ENCODE peak calls at places on chromosomes 2 and 18, in five cellular contexts. I is fibroblast of lung, J is astrocyte of the spinal cord, X is endothelial cell, O is GM12865. Z is an unnamed sample.

GRCh38 chr2:74763962-74764428 is 69.9 kb upstream of the HK2 start:
- DNase-seq in J (no peak), X (no peak), O (no peak), I (no peak), Z (peak)

GRCh38 chr2:59312967-59313943 is 1072.1 kb upstream of the FANCL start:
- DNase-seq in O (no peak), I (no peak), J (no peak), X (no peak), Z (no peak)

GRCh38 chr2:69081757-69082156 is 68.8 kb downstream of the ANTXR1 start:
- DNase-seq in X (no peak), J (no peak), I (no peak), O (no peak), Z (no peak)

GRCh38 chr2:160635488-160635887 is 141.9 kb upstream of the RBMS1 start:
- DNase-seq in J (peak), O (no peak), I (peak), X (no peak), Z (no peak)

GRCh38 chr18:69978743-69979715 is 31.4 kb upstream of the CD226 start:
- DNase-seq in J (no peak), X (no peak), I (no peak), O (peak), Z (no peak)

GRCh38 chr2:85433511-85434089 is 15.1 kb downstream of the SH2D6 start:
- DNase-seq in J (peak), I (peak), X (no peak), O (no peak), Z (peak)

GRCh38 chr18:37946324-37946723 is 380.7 kb upstream of the CELF4 start:
- DNase-seq in X (no peak), I (no peak), J (no peak), O (no peak), Z (no peak)

GRCh38 chr2:200308421-200309295 is 2.2 kb downstream of the SPATS2L start:
- DNase-seq in O (peak), I (peak), J (peak), X (no peak), Z (no peak)

GRCh38 chr18:44325903-44326650 is 354.6 kb upstream of the SETBP1 start:
- DNase-seq in J (peak), O (peak), X (peak), I (peak), Z (no peak)

GRCh38 chr2:135798762-135799161 is 38.2 kb downstream of the LCT start:
- DNase-seq in X (no peak), I (no peak), O (no peak), J (no peak), Z (no peak)

GRCh38 chr2:237205551-237205950 is 119.9 kb downstream of the COPS8 start:
- DNase-seq in I (no peak), J (no peak), X (no peak), O (no peak), Z (peak)

GRCh38 chr2:223976635-223977226 is 19.5 kb downstream of the MRPL44 start:
- DNase-seq in X (no peak), J (peak), I (no peak), O (no peak), Z (no peak)

GRCh38 chr2:179264238-179265081 is at the start of gene SESTD1:
- DNase-seq in X (peak), O (peak), J (peak), I (peak), Z (peak)

GRCh38 chr18:8767356-8767755 is 62.0 kb downstream of the MTCL1 start:
- DNase-seq in O (no peak), X (no peak), J (no peak), I (no peak), Z (peak)

GRCh38 chr2:157989227-157989626 is 112.4 kb upstream of the UPP2 start:
- DNase-seq in J (no peak), O (no peak), X (no peak), I (no peak), Z (peak)

GRCh38 chr2:225030089-225030653 is 12.1 kb downstream of the DOCK10 start:
- DNase-seq in I (no peak), X (no peak), J (no peak), O (no peak), Z (no peak)

GRCh38 chr2:152065945-152066344 is 32.9 kb downstream of the CACNB4 start:
- DNase-seq in I (no peak), X (no peak), J (no peak), O (no peak), Z (no peak)

GRCh38 chr2:236054125-236054524 is 114.1 kb downstream of the GBX2 start:
- DNase-seq in I (no peak), O (no peak), J (no peak), X (no peak), Z (no peak)

GRCh38 chr2:136986605-136987221 is 221.4 kb downstream of the THSD7B start:
- DNase-seq in O (no peak), J (no peak), I (no peak), X (no peak), Z (no peak)

GRCh38 chr2:147045113-147045512 is 799.7 kb upstream of the ACVR2A start:
- DNase-seq in O (peak), X (peak), I (peak), J (peak), Z (no peak)

GRCh38 chr2:88099798-88100488 is 27.9 kb downstream of the FABP1 start:
- DNase-seq in I (peak), O (no peak), X (peak), J (no peak), Z (no peak)

GRCh38 chr18:75977069-75977468 is 518.0 kb downstream of the ZNF516 start:
- DNase-seq in O (no peak), X (no peak), I (peak), J (peak), Z (no peak)

GRCh38 chr2:174711206-174711605 is 53.1 kb downstream of the CHRNA1 start:
- DNase-seq in X (no peak), J (peak), O (no peak), I (no peak), Z (no peak)

GRCh38 chr2:229712125-229712524 is 2.2 kb downstream of the DNER start:
- DNase-seq in J (peak), I (peak), X (no peak), O (peak), Z (no peak)

GRCh38 chr18:76721207-76721996 is 101.0 kb upstream of the ZNF236 start:
- DNase-seq in X (no peak), I (no peak), O (peak), J (no peak), Z (no peak)

DNA sequence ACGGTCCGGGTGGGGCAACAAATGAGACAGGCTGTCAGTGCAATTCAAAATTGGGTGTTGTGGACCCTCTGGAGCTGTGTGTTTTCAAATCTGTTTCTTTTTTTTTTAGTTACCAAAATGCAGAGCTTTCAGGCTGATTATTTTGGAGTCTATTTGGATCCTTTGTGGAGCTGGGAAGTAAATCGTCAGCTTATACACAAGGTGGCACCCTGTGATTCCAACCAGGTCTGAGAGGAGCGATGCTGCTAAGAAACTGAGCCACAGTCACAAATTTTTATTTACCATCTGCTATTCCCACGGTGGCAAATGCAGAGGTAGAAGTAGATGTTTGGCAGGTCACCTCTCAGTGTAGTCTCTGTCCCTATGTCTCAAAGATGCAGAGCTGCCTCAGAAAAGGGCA is 3.8 kb upstream of the EPC2 start:
- DNase-seq in I (peak), X (no peak), O (no peak), J (peak), Z (no peak)
- TF ChIP-seq CTCF in I (peak), X (no peak), O (no peak), J (peak), Z (no peak)

DNA sequence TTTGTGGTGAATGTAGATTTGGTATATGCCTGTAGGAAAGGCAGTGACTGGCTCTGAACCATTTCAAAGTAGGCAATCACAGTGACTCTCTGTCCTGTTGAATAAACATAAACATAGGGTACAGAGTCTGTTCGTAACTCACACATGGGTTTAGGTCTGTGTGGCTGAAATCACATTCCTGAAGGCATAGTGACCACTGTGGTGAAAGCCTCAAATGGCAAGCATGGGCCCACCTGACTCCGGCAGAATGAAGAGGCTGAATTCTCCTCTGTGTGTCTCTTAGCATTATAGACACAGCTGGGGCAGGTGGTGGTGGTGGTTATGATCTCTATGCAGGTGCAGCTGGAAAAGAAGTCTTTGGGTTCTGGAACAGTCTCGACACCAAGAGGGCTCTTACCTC is 61.2 kb downstream of the ITGA6 start:
- DNase-seq in J (no peak), X (no peak), O (no peak), I (no peak), Z (no peak)
- TF ChIP-seq CTCF in J (no peak), X (no peak), O (no peak), I (no peak), Z (no peak)

GRCh38 chr2:96548558-96549465 is 12.3 kb downstream of the ARID5A start:
- DNase-seq in J (no peak), X (no peak), I (no peak), O (no peak), Z (no peak)

GRCh38 chr2:96550787-96551604 is 14.4 kb downstream of the ARID5A start:
- DNase-seq in O (no peak), X (no peak), I (no peak), J (peak), Z (no peak)

GRCh38 chr2:96549466-96549785 is 12.9 kb downstream of the ARID5A start:
- DNase-seq in J (no peak), X (no peak), O (no peak), I (no peak), Z (no peak)

GRCh38 chr2:96551605-96552283 is 15.2 kb downstream of the ARID5A start:
- DNase-seq in J (no peak), O (no peak), I (no peak), X (no peak), Z (no peak)

DNA sequence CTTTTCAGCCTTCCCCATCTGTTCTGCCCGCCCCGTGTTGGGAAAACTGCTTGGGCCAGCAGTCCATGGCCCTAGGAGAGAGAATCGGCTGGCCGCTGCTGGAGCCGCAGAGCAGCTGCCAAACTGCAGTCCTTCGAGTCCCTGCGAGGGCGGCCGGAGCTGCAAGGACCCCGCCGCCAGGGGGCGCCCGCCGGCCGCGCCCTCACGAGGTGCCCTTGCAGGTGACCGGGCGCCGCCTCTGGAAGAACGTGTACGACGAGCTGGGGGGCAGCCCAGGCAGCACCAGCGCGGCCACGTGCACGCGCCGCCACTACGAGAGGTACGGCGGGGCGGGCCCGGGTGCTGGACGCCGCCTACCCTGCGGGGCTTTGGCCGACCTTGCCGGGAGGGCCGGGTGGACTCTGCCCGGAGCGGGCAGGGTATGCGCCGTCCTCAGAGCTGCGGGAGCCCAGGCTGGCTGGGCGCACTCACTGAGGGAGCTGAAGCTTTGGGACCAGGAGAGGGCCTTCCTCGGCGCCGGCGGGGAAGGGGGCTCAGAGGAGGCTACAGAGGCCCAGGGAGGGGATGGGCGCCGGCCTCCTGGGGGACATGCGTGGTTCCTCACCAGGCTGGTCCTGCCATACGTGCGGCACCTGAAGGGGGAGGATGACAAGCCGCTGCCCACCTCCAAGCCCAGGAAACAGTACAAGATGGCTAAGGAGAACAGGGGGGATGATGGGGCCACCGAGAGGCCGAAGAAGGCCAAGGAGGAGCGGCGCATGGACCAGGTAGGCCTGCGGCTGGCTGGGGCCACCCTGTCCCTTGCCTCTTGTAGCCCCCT is 13.6 kb downstream of the ARID5A start:
- DNase-seq in O (no peak), I (no peak), X (peak), J (no peak), Z (no peak)
- TF ChIP-seq CTCF in O (no peak), I (no peak), X (peak), J (peak), Z (peak)

GRCh38 chr2:221258464-221258863 is 313.6 kb downstream of the EPHA4 start:
- DNase-seq in O (no peak), I (no peak), X (no peak), J (no peak), Z (no peak)
- TF ChIP-seq CTCF in O (no peak), I (no peak), X (no peak), J (no peak), Z (no peak)

GRCh38 chr2:191500566-191501389 is 177.2 kb upstream of the NABP1 start:
- DNase-seq in I (no peak), O (no peak), J (peak), X (no peak), Z (no peak)

GRCh38 chr2:191499050-191499449 is 178.9 kb upstream of the NABP1 start:
- DNase-seq in I (no peak), J (no peak), X (no peak), O (no peak), Z (no peak)

GRCh38 chr2:191497822-191498221 is 180.1 kb upstream of the NABP1 start:
- DNase-seq in J (no peak), O (no peak), X (no peak), I (no peak), Z (no peak)

GRCh38 chr2:191499874-191500565 is 177.9 kb upstream of the NABP1 start:
- DNase-seq in O (no peak), I (peak), J (peak), X (no peak), Z (no peak)

DNA sequence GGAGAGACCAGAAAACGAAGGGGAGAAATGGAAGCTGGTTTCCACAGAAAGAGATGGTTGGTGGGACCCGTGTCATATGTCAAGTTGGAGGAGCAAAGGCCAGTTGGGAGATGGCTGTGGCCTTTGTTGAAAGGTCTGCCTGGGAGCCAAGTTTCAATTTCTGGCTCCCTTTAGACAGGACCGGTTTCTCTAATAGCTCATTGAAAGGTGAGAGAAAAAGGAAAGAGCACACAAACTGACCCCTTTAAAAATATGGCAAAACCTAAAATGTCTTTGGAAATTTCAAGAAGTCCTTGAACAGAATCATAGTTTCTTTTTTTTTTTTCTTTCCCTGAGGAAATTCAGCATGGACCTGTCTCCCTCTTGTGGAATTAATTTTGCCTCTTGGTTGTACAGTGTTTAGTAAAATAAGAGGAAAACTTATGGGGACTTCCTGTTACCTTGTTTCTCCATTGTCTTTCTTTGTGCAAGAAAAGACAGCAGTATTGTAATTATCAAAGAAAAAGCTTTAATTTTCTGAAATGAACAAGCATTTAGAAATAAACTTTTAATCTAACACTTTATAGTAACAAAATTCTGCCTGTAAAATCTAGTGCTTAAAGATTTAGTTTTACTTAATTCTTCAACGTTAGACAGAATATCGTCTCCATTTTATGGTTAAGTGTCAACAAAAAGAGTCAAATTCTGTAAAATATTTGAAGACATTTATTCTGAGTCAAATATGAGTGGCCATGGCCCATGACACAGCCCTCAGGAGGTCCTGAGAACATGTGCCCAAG is 176.4 kb upstream of the NABP1 start:
- DNase-seq in X (no peak), O (no peak), J (peak), I (peak), Z (no peak)
- TF ChIP-seq CTCF in X (peak), O (no peak), J (peak), I (peak), Z (peak)

DNA sequence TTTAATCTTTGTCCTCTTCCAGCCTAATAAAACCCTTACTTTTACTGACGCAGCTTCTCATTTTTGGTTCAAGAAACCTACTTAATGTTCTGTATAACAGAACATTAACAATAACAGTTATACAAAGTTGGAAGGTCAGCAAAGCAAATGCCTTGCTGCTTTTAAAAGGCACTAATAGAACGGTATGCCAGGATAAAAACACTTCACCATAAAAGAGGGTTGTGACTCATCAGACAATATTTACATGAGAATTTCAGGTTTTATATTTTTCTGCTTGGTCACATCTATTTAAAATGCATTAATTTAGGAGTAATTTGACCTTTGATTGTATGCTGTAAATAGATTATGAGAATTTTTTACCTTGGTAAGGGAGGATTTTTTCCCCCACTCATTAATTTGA is 3.0 kb downstream of the KLHL41 start:
- DNase-seq in O (no peak), J (peak), I (peak), X (no peak), Z (no peak)
- TF ChIP-seq CTCF in O (no peak), J (no peak), I (no peak), X (no peak), Z (no peak)

GRCh38 chr2:46657042-46657504 is 177.7 kb downstream of the TMEM247 start:
- DNase-seq in J (no peak), I (peak), X (no peak), O (peak), Z (no peak)
- TF ChIP-seq CTCF in J (peak), I (peak), X (no peak), O (peak), Z (peak)